ENCODE peak calls at places on chromosome 1, in six cellular contexts. U, Z, T, N, K and B are unnamed samples.

GRCh38 chr1:43858324-43858723 is 75.3 kb upstream of the ARTN start:
- DNase-seq in U (no peak), Z (peak), T (no peak), N (no peak), K (peak), B (no peak)

GRCh38 chr1:226763741-226764264 is 24.7 kb upstream of the ITPKB start:
- DNase-seq in U (peak), Z (no peak), T (no peak), N (no peak), K (peak), B (no peak)

GRCh38 chr1:234781241-234782056 is 171.5 kb upstream of the IRF2BP2 start:
- DNase-seq in U (no peak), Z (no peak), T (no peak), N (no peak), K (no peak), B (no peak)

GRCh38 chr1:197838836-197839235 is 63.6 kb upstream of the DENND1B start:
- DNase-seq in U (no peak), Z (no peak), T (no peak), N (no peak), K (peak), B (no peak)

GRCh38 chr1:51644533-51645197 is 27.8 kb downstream of the OSBPL9 start:
- DNase-seq in U (no peak), Z (no peak), T (no peak), N (no peak), K (peak), B (no peak)

GRCh38 chr1:244448279-244449036 is 3.3 kb downstream of the ADSS2 start:
- DNase-seq in U (no peak), Z (no peak), T (no peak), N (no peak), K (no peak), B (no peak)

GRCh38 chr1:59150537-59151386 is 146.1 kb upstream of the FGGY start:
- DNase-seq in U (no peak), Z (peak), T (peak), N (peak), K (peak), B (peak)

GRCh38 chr1:31944205-31945089 is 6.3 kb upstream of the PTP4A2 start:
- DNase-seq in U (peak), Z (peak), T (peak), N (peak), K (peak), B (peak)

GRCh38 chr1:23384312-23385058 is 14.8 kb upstream of the ZNF436 start:
- DNase-seq in U (no peak), Z (no peak), T (no peak), N (no peak), K (no peak), B (no peak)

GRCh38 chr1:170698301-170698700 is 34.4 kb downstream of the PRRX1 start:
- DNase-seq in U (no peak), Z (no peak), T (no peak), N (no peak), K (no peak), B (no peak)

GRCh38 chr1:210195635-210196160 is 36.9 kb upstream of the SERTAD4 start:
- DNase-seq in U (no peak), Z (no peak), T (no peak), N (no peak), K (no peak), B (no peak)

GRCh38 chr1:232016636-232017035 is 390.0 kb downstream of the DISC1 start:
- DNase-seq in U (no peak), Z (no peak), T (no peak), N (no peak), K (no peak), B (no peak)

GRCh38 chr1:18139198-18139981 is 31.8 kb downstream of the IGSF21 start:
- DNase-seq in U (no peak), Z (no peak), T (no peak), N (no peak), K (no peak), B (no peak)

GRCh38 chr1:38129971-38130370 is 83.4 kb upstream of the POU3F1 start:
- DNase-seq in U (no peak), Z (no peak), T (no peak), N (no peak), K (no peak), B (no peak)

GRCh38 chr1:225737179-225737578 is 40.4 kb upstream of the SRP9 start:
- DNase-seq in U (no peak), Z (no peak), T (no peak), N (peak), K (no peak), B (no peak)

GRCh38 chr1:117049857-117050256 is 10.3 kb upstream of the TTF2 start:
- DNase-seq in U (no peak), Z (no peak), T (no peak), N (no peak), K (no peak), B (no peak)

GRCh38 chr1:1272341-1273151 is 1.1 kb downstream of the UBE2J2 start:
- DNase-seq in U (peak), Z (no peak), T (no peak), N (peak), K (no peak), B (no peak)

GRCh38 chr1:26320896-26321295 is 3.1 kb downstream of the CD52 start:
- DNase-seq in U (no peak), Z (no peak), T (no peak), N (no peak), K (no peak), B (no peak)

GRCh38 chr1:54846301-54846700 is 40.7 kb downstream of the DHCR24 start:
- DNase-seq in U (no peak), Z (no peak), T (no peak), N (no peak), K (no peak), B (no peak)

GRCh38 chr1:118018064-118018463 is 88.5 kb downstream of the WDR3 start:
- DNase-seq in U (no peak), Z (no peak), T (no peak), N (no peak), K (no peak), B (no peak)

GRCh38 chr1:58983159-58983558 is 199.3 kb upstream of the JUN start:
- DNase-seq in U (no peak), Z (no peak), T (no peak), N (no peak), K (peak), B (no peak)

GRCh38 chr1:204254031-204254661 is 40.4 kb upstream of the GOLT1A start:
- DNase-seq in U (no peak), Z (peak), T (no peak), N (peak), K (peak), B (no peak)

GRCh38 chr1:29235955-29236742 is at the start of gene PTPRU:
- DNase-seq in U (peak), Z (peak), T (peak), N (peak), K (no peak), B (peak)

GRCh38 chr1:223836586-223836985 is 9.2 kb downstream of the TP53BP2 start:
- DNase-seq in U (no peak), Z (no peak), T (no peak), N (no peak), K (no peak), B (no peak)

GRCh38 chr1:226733309-226733708 is 5.8 kb downstream of the ITPKB start:
- DNase-seq in U (no peak), Z (no peak), T (no peak), N (no peak), K (no peak), B (no peak)

GRCh38 chr1:111507411-111508201 is 4.2 kb upstream of the ADORA3 start:
- DNase-seq in U (peak), Z (peak), T (no peak), N (peak), K (peak), B (peak)

GRCh38 chr1:203124011-203124410 is 3.5 kb upstream of the ADORA1 start:
- DNase-seq in U (no peak), Z (no peak), T (no peak), N (no peak), K (no peak), B (no peak)

GRCh38 chr1:151282883-151283725 is 1.0 kb downstream of the ZNF687 start:
- DNase-seq in U (peak), Z (no peak), T (no peak), N (peak), K (no peak), B (peak)

GRCh38 chr1:44318097-44319088 is 36.7 kb downstream of the ERI3 start:
- DNase-seq in U (peak), Z (no peak), T (no peak), N (peak), K (no peak), B (no peak)

GRCh38 chr1:116408193-116408592 is 35.1 kb downstream of the ATP1A1 start:
- DNase-seq in U (no peak), Z (no peak), T (no peak), N (no peak), K (no peak), B (no peak)

DNA sequence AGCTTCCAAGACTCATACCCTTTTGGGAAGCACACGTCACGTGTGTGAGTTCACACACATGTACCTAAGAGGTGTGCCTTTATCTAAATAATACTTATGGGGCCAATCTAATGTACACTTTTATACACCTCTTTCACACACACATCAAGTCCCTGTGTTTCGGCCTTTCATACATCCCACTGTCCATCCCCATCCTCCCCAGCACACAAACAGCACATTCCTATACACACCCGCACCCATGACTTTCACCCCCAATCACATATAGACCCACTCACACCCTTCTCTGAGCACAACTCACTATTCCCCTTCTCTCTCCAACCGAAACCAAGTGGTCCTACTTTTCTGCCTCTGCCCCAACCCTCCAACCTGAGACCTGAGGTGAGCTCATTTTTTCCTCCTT is 3.5 kb downstream of the MEX3A start:
- DNase-seq in U (no peak), Z (no peak), T (no peak), N (no peak), K (no peak), B (no peak)
- H3K4me3 ChIP-seq in U (no peak), Z (no peak), T (no peak), N (no peak), K (no peak), B (no peak)

DNA sequence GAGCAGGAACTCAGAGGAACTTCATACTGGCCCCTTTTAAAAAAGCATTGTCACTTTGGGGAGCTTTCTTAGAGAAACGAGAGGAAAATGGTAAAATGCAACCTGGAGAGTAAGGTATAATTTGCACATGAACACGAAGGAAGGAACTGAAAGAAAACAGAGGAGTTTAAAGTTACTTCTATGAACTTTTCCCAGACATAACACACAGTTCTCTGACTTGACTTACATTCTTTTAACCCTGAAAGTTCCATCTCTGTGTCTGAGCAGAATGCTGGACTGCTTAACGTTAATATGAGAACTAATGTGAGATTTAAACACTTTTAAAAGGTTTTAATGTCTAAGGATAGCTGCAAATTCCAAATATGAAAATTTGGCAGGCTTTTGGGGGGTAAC is 102.3 kb downstream of the NFIA start:
- DNase-seq in U (no peak), Z (no peak), T (no peak), N (no peak), K (no peak), B (no peak)
- H3K4me3 ChIP-seq in U (no peak), Z (peak), T (peak), N (no peak), K (no peak), B (peak)

GRCh38 chr1:41485605-41486004 is 1.1 kb upstream of the EDN2 start:
- DNase-seq in U (no peak), Z (no peak), T (no peak), N (no peak), K (no peak), B (peak)

GRCh38 chr1:41487729-41488598 is 3.5 kb upstream of the EDN2 start:
- DNase-seq in U (no peak), Z (no peak), T (no peak), N (no peak), K (no peak), B (no peak)

GRCh38 chr1:41484881-41485280 is 398 bp upstream of the EDN2 start:
- DNase-seq in U (no peak), Z (no peak), T (no peak), N (no peak), K (no peak), B (peak)

GRCh38 chr1:41486892-41487728 is 2.6 kb upstream of the EDN2 start:
- DNase-seq in U (no peak), Z (no peak), T (no peak), N (no peak), K (no peak), B (no peak)

GRCh38 chr1:41486053-41486891 is 1.8 kb upstream of the EDN2 start:
- DNase-seq in U (no peak), Z (no peak), T (no peak), N (no peak), K (no peak), B (peak)
- H3K4me3 ChIP-seq in U (no peak), Z (no peak), T (no peak), N (no peak), K (no peak), B (no peak)

GRCh38 chr1:53295295-53295694 is 32.6 kb downstream of the LRP8 start:
- DNase-seq in U (no peak), Z (no peak), T (no peak), N (no peak), K (no peak), B (no peak)

GRCh38 chr1:53297226-53297625 is 30.6 kb downstream of the LRP8 start:
- DNase-seq in U (no peak), Z (no peak), T (no peak), N (no peak), K (no peak), B (no peak)

GRCh38 chr1:53298163-53298685 is 29.6 kb downstream of the LRP8 start:
- DNase-seq in U (no peak), Z (no peak), T (no peak), N (no peak), K (no peak), B (no peak)

GRCh38 chr1:53295746-53296722 is 31.8 kb downstream of the LRP8 start:
- DNase-seq in U (no peak), Z (no peak), T (no peak), N (peak), K (no peak), B (no peak)

DNA sequence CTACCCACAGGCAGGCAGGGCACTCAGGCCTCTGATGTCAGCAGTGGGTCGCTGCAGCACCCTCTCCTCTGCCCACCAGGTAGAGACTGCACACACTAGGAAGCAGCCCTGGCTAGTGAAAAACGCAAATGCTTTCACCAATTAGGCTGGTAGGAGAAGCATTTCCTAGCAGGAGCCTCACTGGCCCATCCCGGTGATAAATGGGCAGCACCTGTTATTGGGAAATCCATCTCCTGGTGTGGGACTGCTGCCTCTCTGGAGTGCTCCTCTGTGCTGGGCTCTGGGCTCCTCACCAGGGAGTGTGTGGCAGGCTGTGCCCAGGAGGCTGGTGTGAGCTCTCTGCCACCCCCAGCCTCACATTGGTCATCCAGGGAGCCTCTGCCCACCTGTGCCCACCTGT is 28.6 kb downstream of the LRP8 start:
- DNase-seq in U (no peak), Z (no peak), T (no peak), N (no peak), K (no peak), B (no peak)
- H3K4me3 ChIP-seq in U (no peak), Z (no peak), T (no peak), N (no peak), K (no peak), B (no peak)

GRCh38 chr1:89104147-89104546 is 21.8 kb downstream of the GBP2 start:
- DNase-seq in U (no peak), Z (no peak), T (no peak), N (no peak), K (no peak), B (no peak)

GRCh38 chr1:89104687-89105086 is 21.2 kb downstream of the GBP2 start:
- DNase-seq in U (no peak), Z (no peak), T (no peak), N (no peak), K (no peak), B (no peak)

GRCh38 chr1:89095737-89096136 is 30.2 kb downstream of the GBP2 start:
- DNase-seq in U (no peak), Z (no peak), T (no peak), N (no peak), K (no peak), B (no peak)

GRCh38 chr1:89102055-89102454 is 23.9 kb downstream of the GBP2 start:
- DNase-seq in U (no peak), Z (no peak), T (no peak), N (no peak), K (no peak), B (no peak)

DNA sequence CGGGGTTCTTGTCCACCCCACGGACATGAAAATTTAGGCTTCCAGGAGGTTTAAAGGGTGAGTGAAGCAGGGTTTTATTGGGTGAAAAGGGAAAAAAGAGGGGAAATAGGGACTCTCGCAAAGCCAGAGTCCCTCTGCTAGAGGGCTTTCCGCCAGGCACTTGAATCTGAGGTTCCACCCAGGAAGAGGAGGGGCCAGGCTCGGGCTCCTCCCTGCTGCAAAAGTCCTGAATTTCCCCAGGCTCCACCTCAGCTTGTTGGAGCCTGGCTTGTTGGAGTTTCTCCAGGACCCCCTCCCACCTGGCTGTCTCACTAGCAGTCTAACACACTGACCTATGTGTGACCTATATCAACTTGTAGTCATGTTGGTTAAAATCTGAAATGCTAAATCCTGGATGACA is 25.5 kb downstream of the GBP2 start:
- DNase-seq in U (no peak), Z (no peak), T (no peak), N (no peak), K (no peak), B (no peak)
- H3K4me3 ChIP-seq in U (no peak), Z (no peak), T (no peak), N (no peak), K (no peak), B (no peak)